ENCODE peak calls at places on chromosomes 13 and 19, in ten cellular contexts. M, C, O, L, I, G, R, V, Q and P are unnamed samples. For H3K4me1 and H3K27me3, the result is how much of the 10 kb centered on the place peaks cover.

GRCh38 chr19:4676955-4677731 is 7.0 kb upstream of the MYDGF start:
- DNase-seq in M (peak), C (peak), O (no peak), L (peak), I (peak), G (no peak), R (peak), V (no peak), Q (no peak), P (peak)

GRCh38 chr19:33812388-33813330 is 16.0 kb downstream of the KCTD15 start:
- DNase-seq in M (no peak), C (no peak), O (no peak), L (no peak), I (no peak), G (no peak), R (no peak), V (no peak), Q (no peak), P (no peak)

GRCh38 chr19:38168632-38169031 is 55.4 kb downstream of the DPF1 start:
- DNase-seq in M (no peak), C (no peak), O (no peak), L (no peak), I (no peak), G (no peak), R (no peak), V (no peak), Q (no peak), P (no peak)

GRCh38 chr13:27279506-27279905 is 8.9 kb downstream of the RASL11A start:
- DNase-seq in M (no peak), C (no peak), O (no peak), L (no peak), I (no peak), G (no peak), R (no peak), V (no peak), Q (no peak), P (no peak)

GRCh38 chr19:49930483-49931011 is 1.2 kb upstream of the NUP62 start:
- DNase-seq in M (peak), C (no peak), O (no peak), L (peak), I (peak), G (no peak), R (no peak), V (no peak), Q (no peak), P (no peak)

GRCh38 chr13:61156753-61157152 is 258.9 kb downstream of the PCDH20 start:
- DNase-seq in M (no peak), C (no peak), O (no peak), L (no peak), I (no peak), G (no peak), R (no peak), V (no peak), Q (no peak), P (peak)

GRCh38 chr19:7482584-7483439 is 6.0 kb downstream of the PEX11G start:
- DNase-seq in M (peak), C (peak), O (peak), L (no peak), I (no peak), G (no peak), R (no peak), V (peak), Q (no peak), P (no peak)

GRCh38 chr13:70747305-70747704 is 639.1 kb upstream of the KLHL1 start:
- DNase-seq in M (no peak), C (no peak), O (no peak), L (no peak), I (no peak), G (no peak), R (no peak), V (no peak), Q (no peak), P (no peak)

GRCh38 chr13:51397262-51397933 is 55.4 kb downstream of the INTS6 start:
- DNase-seq in M (no peak), C (peak), O (peak), L (peak), I (no peak), G (no peak), R (peak), V (no peak), Q (peak), P (peak)

GRCh38 chr19:4705413-4706131 is 18.1 kb downstream of the DPP9 start:
- DNase-seq in M (peak), C (peak), O (no peak), L (no peak), I (no peak), G (no peak), R (no peak), V (no peak), Q (no peak), P (no peak)

GRCh38 chr19:49570997-49571676 is 9.2 kb downstream of the NOSIP start:
- DNase-seq in M (no peak), C (no peak), O (peak), L (peak), I (no peak), G (peak), R (no peak), V (no peak), Q (no peak), P (no peak)

GRCh38 chr19:17706750-17707181 is 12.5 kb upstream of the MAP1S start:
- DNase-seq in M (no peak), C (peak), O (no peak), L (no peak), I (no peak), G (no peak), R (peak), V (no peak), Q (no peak), P (peak)

GRCh38 chr19:13460045-13460444 is 46.2 kb downstream of the CACNA1A start:
- DNase-seq in M (no peak), C (no peak), O (no peak), L (no peak), I (no peak), G (no peak), R (no peak), V (no peak), Q (no peak), P (no peak)

GRCh38 chr13:43431279-43431678 is 355.5 kb downstream of the ENOX1 start:
- DNase-seq in M (no peak), C (peak), O (no peak), L (peak), I (no peak), G (no peak), R (no peak), V (no peak), Q (no peak), P (no peak)

GRCh38 chr19:49574206-49574755 is 6.1 kb downstream of the NOSIP start:
- DNase-seq in M (no peak), C (no peak), O (no peak), L (no peak), I (no peak), G (no peak), R (no peak), V (no peak), Q (no peak), P (no peak)

GRCh38 chr13:28761586-28761985 is 42.8 kb upstream of the SLC46A3 start:
- DNase-seq in M (no peak), C (no peak), O (no peak), L (no peak), I (no peak), G (no peak), R (peak), V (peak), Q (no peak), P (no peak)

GRCh38 chr13:97330448-97330847 is 103.5 kb upstream of the RAP2A start:
- DNase-seq in M (no peak), C (no peak), O (no peak), L (no peak), I (no peak), G (no peak), R (no peak), V (no peak), Q (no peak), P (no peak)

GRCh38 chr19:493391-494170 is 2.7 kb upstream of the MADCAM1 start:
- DNase-seq in M (no peak), C (no peak), O (no peak), L (no peak), I (no peak), G (no peak), R (no peak), V (no peak), Q (no peak), P (no peak)

GRCh38 chr19:50203281-50204080 is at the start of gene MYH14:
- DNase-seq in M (peak), C (no peak), O (peak), L (peak), I (peak), G (no peak), R (no peak), V (no peak), Q (peak), P (peak)

GRCh38 chr13:94599877-94600276 is 1.8 kb upstream of the GPR180 start:
- DNase-seq in M (no peak), C (no peak), O (no peak), L (no peak), I (no peak), G (no peak), R (no peak), V (no peak), Q (no peak), P (no peak)

DNA sequence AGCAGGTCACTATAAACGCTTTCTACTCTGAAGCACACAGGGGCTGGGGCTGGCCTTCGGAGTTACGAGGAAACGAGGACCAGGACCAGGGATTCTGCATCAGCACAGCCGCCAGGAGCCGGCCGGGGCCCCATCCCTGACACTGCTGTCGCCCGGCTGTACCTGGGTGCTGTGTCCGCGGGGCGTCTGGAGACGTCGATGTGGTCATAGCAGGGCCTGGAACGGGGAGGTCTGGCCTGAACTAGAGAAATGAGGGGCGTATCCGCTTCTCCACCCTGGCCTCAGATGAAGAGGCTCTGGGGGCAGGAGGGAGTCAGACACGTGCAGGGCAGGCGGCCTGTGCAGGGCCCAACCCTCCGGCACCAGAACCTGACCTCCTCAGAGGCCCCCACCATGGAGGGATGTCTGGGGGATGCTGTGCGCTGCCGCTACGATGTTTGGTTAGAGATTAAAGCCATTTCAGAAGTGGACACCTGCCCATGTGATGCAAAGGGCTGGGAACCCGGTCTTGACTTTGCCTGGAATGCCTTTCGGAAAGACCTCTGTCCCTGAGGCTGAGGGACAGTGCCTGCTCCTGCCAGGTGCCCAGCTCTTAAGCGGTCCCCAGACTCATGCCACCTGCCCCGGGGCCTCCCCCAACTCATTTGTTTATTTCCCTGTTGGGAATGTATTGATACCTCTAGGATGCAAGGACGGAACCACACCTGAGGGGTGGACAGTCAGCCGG is 21.4 kb downstream of the GAS6 start:
- DNase-seq in M (no peak), C (no peak), O (no peak), L (no peak), I (no peak), G (no peak), R (no peak), V (no peak), Q (no peak), P (peak)
- H3K4me1 ChIP-seq in M (half or more), C (under half), O (under half), L (half or more), I (half or more), G (under half), R (under half), V (under half), Q (half or more), P (under half)

DNA sequence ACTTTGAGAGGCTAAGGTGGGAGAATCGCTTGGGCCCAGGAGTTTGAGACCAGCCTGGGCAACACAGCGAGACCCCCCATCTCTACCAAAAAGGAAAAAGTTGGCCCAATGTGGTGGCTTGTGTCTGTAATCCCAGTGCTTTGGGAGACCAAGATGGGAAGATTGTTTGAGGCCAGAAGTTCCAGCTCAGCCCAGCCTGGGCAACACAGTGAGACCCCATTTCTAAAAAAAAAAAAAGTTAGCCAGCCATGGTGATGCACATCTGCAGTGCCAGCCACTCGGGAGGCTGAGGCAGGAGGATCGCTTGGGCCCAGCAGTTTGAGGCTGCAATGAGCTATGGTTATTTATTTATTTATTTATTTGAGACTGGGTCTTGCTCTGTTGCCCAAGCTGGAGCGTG is 41.3 kb downstream of the CYP4F22 start:
- DNase-seq in M (no peak), C (no peak), O (no peak), L (no peak), I (no peak), G (no peak), R (no peak), V (no peak), Q (no peak), P (no peak)
- H3K27me3 ChIP-seq in M (under half), C (under half), O (under half), L (under half), I (under half), G (under half), R (under half), V (under half), Q (under half), P (under half)

GRCh38 chr19:28963481-28964245 is 249.3 kb downstream of the UQCRFS1 start:
- DNase-seq in M (no peak), C (no peak), O (no peak), L (no peak), I (no peak), G (no peak), R (peak), V (no peak), Q (no peak), P (no peak)

GRCh38 chr19:28960986-28961705 is 251.8 kb downstream of the UQCRFS1 start:
- DNase-seq in M (no peak), C (peak), O (no peak), L (no peak), I (no peak), G (no peak), R (peak), V (no peak), Q (no peak), P (no peak)

GRCh38 chr19:28960586-28960985 is 252.4 kb downstream of the UQCRFS1 start:
- DNase-seq in M (no peak), C (no peak), O (no peak), L (no peak), I (no peak), G (no peak), R (no peak), V (no peak), Q (no peak), P (no peak)

GRCh38 chr19:28964500-28964899 is 248.5 kb downstream of the UQCRFS1 start:
- DNase-seq in M (no peak), C (no peak), O (no peak), L (no peak), I (no peak), G (no peak), R (no peak), V (no peak), Q (no peak), P (no peak)

GRCh38 chr19:28961772-28962500 is 251.0 kb downstream of the UQCRFS1 start:
- DNase-seq in M (no peak), C (peak), O (no peak), L (no peak), I (no peak), G (no peak), R (peak), V (no peak), Q (no peak), P (peak)
- H3K27ac ChIP-seq in M (no peak), C (peak), O (no peak), L (no peak), I (no peak), G (no peak), R (peak), V (no peak), Q (no peak), P (no peak)

GRCh38 chr13:90857921-90858320 is 489.6 kb upstream of the MIR17HG start:
- DNase-seq in M (no peak), C (no peak), O (no peak), L (no peak), I (no peak), G (no peak), R (no peak), V (no peak), Q (no peak), P (no peak)
- H3K4me1 ChIP-seq in M (under half), C (under half), O (under half), L (under half), I (under half), G (under half), R (under half), V (under half), Q (under half), P (under half)

GRCh38 chr19:39205449-39205764 is 1.3 kb upstream of the SYCN start:
- DNase-seq in M (no peak), C (no peak), O (no peak), L (no peak), I (no peak), G (no peak), R (no peak), V (no peak), Q (no peak), P (no peak)
- H3K27me3 ChIP-seq in M (half or more), C (under half), O (under half), L (under half), I (half or more), G (under half), R (under half), V (under half), Q (under half), P (under half)

GRCh38 chr13:19634129-19634740 is 776 bp downstream of the MPHOSPH8 start:
- DNase-seq in M (peak), C (peak), O (peak), L (peak), I (no peak), G (no peak), R (peak), V (peak), Q (no peak), P (peak)
- H3K27ac ChIP-seq in M (peak), C (peak), O (peak), L (peak), I (peak), G (peak), R (peak), V (peak), Q (peak), P (peak)